ENCODE peak calls at places on chromosomes 4 and X, in seven cellular contexts. W is fibroblast of pulmonary artery, P is NCI-H748 treated with DMSO at 0.1 percent for 48 hours, J is GM19239, Z is HTR-8/SVneo, Y is adipocyte, K is A549. G is an unnamed sample.

GRCh38 chrX:24081661-24082154 is 27.0 kb downstream of the EIF2S3 start:
- DNase-seq in W (peak), P (peak), J (no peak), Z (peak), Y (peak), K (peak), G (peak)

GRCh38 chr4:16802044-16802443 is 96.4 kb downstream of the LDB2 start:
- DNase-seq in W (no peak), P (no peak), J (no peak), Z (no peak), Y (no peak), K (no peak), G (no peak)

GRCh38 chr4:164997324-164997723 is 19.9 kb upstream of the TRIM61 start:
- DNase-seq in W (no peak), P (peak), J (no peak), Z (peak), Y (no peak), K (peak), G (no peak)

GRCh38 chr4:535181-535923 is 36.3 kb downstream of the PIGG start:
- DNase-seq in W (no peak), P (no peak), J (no peak), Z (no peak), Y (no peak), K (no peak), G (no peak)

GRCh38 chr4:69322055-69322454 is 41.8 kb downstream of the UGT2B28 start:
- DNase-seq in W (peak), P (no peak), J (no peak), Z (no peak), Y (peak), K (no peak), G (no peak)

GRCh38 chrX:1661048-1661921 is 46.4 kb downstream of the ASMT start:
- DNase-seq in W (no peak), P (no peak), J (no peak), Z (no peak), Y (no peak), K (peak), G (no peak)

GRCh38 chr4:56656346-56656643 is 24.8 kb downstream of the HOPX start:
- DNase-seq in W (no peak), P (no peak), J (no peak), Z (no peak), Y (peak), K (no peak), G (no peak)

GRCh38 chr4:19739101-19739651 is 512.5 kb upstream of the SLIT2 start:
- DNase-seq in W (peak), P (no peak), J (no peak), Z (peak), Y (peak), K (peak), G (peak)

GRCh38 chr4:40306203-40306602 is 28.9 kb upstream of the CHRNA9 start:
- DNase-seq in W (no peak), P (no peak), J (no peak), Z (no peak), Y (no peak), K (no peak), G (no peak)

GRCh38 chrX:151694661-151695582 is at the start of gene PRRG3:
- DNase-seq in W (no peak), P (no peak), J (no peak), Z (no peak), Y (no peak), K (no peak), G (no peak)

GRCh38 chrX:132651411-132652086 is 162.7 kb upstream of the MBNL3 start:
- DNase-seq in W (no peak), P (no peak), J (no peak), Z (no peak), Y (no peak), K (no peak), G (no peak)

GRCh38 chr4:137226900-137227299 is 305.4 kb downstream of the PCDH18 start:
- DNase-seq in W (peak), P (no peak), J (no peak), Z (peak), Y (peak), K (peak), G (no peak)

GRCh38 chr4:8319731-8320385 is 50.3 kb downstream of the HTRA3 start:
- DNase-seq in W (no peak), P (no peak), J (no peak), Z (no peak), Y (no peak), K (no peak), G (no peak)

GRCh38 chr4:127604949-127605709 is 27.6 kb upstream of the INTU start:
- DNase-seq in W (peak), P (peak), J (no peak), Z (no peak), Y (peak), K (peak), G (no peak)

GRCh38 chr4:152778656-152779512 is 646 bp downstream of the TIGD4 start:
- DNase-seq in W (peak), P (no peak), J (no peak), Z (peak), Y (peak), K (peak), G (peak)

GRCh38 chr4:94640151-94640550 is 117.6 kb upstream of the BMPR1B start:
- DNase-seq in W (no peak), P (no peak), J (no peak), Z (no peak), Y (no peak), K (no peak), G (no peak)

GRCh38 chr4:118351851-118352827 is 664 bp downstream of the PRSS12 start:
- DNase-seq in W (peak), P (peak), J (peak), Z (peak), Y (peak), K (peak), G (no peak)

GRCh38 chr4:184994623-184995010 is 23.7 kb upstream of the HELT start:
- DNase-seq in W (no peak), P (no peak), J (no peak), Z (no peak), Y (no peak), K (no peak), G (no peak)

GRCh38 chrX:8647176-8647575 is 84.8 kb downstream of the ANOS1 start:
- DNase-seq in W (no peak), P (no peak), J (no peak), Z (no peak), Y (no peak), K (no peak), G (no peak)

GRCh38 chrX:121858867-121859647 is 811.6 kb downstream of the GLUD2 start:
- DNase-seq in W (no peak), P (no peak), J (no peak), Z (no peak), Y (no peak), K (no peak), G (no peak)

GRCh38 chrX:41518127-41518840 is 71.1 kb downstream of the NYX start:
- DNase-seq in W (no peak), P (no peak), J (no peak), Z (no peak), Y (no peak), K (no peak), G (no peak)

GRCh38 chrX:119475389-119476101 is 7.3 kb downstream of the SLC25A5 start:
- DNase-seq in W (no peak), P (no peak), J (no peak), Z (no peak), Y (peak), K (no peak), G (no peak)

GRCh38 chrX:150365953-150366911 is 3.1 kb downstream of the MAMLD1 start:
- DNase-seq in W (peak), P (no peak), J (no peak), Z (no peak), Y (peak), K (peak), G (peak)

GRCh38 chr4:94304365-94304971 is 38.2 kb downstream of the HPGDS start:
- DNase-seq in W (peak), P (peak), J (no peak), Z (peak), Y (peak), K (peak), G (peak)